ENCODE peak calls at places on chromosomes 7 and 10, in ten cellular contexts. Z is GM12878, R is HepG2, C is endothelial cell of umbilical vein, Y is SK-N-SH, G is K562, L is Panc1, I is transverse colon, V is GM23338, U is stomach. F is an unnamed sample. For H3K4me1, the result is how much of the 10 kb centered on the place peaks cover.

GRCh38 chr7:26101471-26102151 is 50.4 kb upstream of the NFE2L3 start:
- DNase-seq in L (no peak), I (peak), U (no peak), G (no peak), C (no peak), R (peak), Y (no peak), V (peak), Z (no peak), F (peak)

GRCh38 chr7:34100661-34101060 is 195.3 kb downstream of the BMPER start:
- DNase-seq in Y (no peak), G (no peak), R (no peak), Z (no peak), L (no peak), I (no peak), V (no peak), U (no peak), C (no peak), F (no peak)

GRCh38 chr7:100654908-100655831 is 1.1 kb downstream of the ACTL6B start:
- DNase-seq in U (no peak), C (no peak), G (no peak), Y (peak), I (no peak), R (no peak), V (no peak), Z (no peak), L (no peak), F (no peak)

GRCh38 chr7:112252141-112252540 is 45.6 kb downstream of the ZNF277 start:
- DNase-seq in V (no peak), L (no peak), U (no peak), Y (no peak), R (no peak), C (no peak), Z (no peak), I (no peak), G (no peak), F (no peak)

GRCh38 chr10:59435707-59436106 is 73.4 kb upstream of the FAM13C start:
- DNase-seq in U (no peak), I (no peak), R (no peak), G (no peak), V (peak), Z (no peak), Y (no peak), C (no peak), L (no peak), F (no peak)

GRCh38 chr10:625335-625699 is 64.2 kb downstream of the DIP2C start:
- DNase-seq in C (no peak), U (no peak), Y (peak), R (no peak), L (no peak), I (no peak), Z (no peak), V (no peak), G (no peak), F (no peak)

GRCh38 chr10:128708182-128708581 is 582.0 kb upstream of the MKI67 start:
- DNase-seq in R (no peak), L (no peak), Y (no peak), Z (no peak), I (no peak), C (no peak), U (no peak), G (no peak), V (no peak), F (no peak)

GRCh38 chr10:59675812-59676211 is 33.8 kb downstream of the SLC16A9 start:
- DNase-seq in C (no peak), U (peak), V (peak), I (no peak), Z (no peak), R (peak), Y (no peak), L (no peak), G (peak), F (no peak)

GRCh38 chr10:99395750-99396445 is 34.5 kb downstream of the GOT1 start:
- DNase-seq in C (peak), R (peak), Z (no peak), V (no peak), I (no peak), Y (no peak), L (no peak), G (no peak), U (no peak), F (no peak)

GRCh38 chr10:75353183-75353582 is 48.4 kb downstream of the ZNF503 start:
- DNase-seq in V (no peak), R (no peak), Y (no peak), U (peak), C (no peak), L (no peak), I (no peak), G (no peak), Z (no peak), F (peak)

GRCh38 chr7:1428941-1429444 is 30.3 kb downstream of the MICALL2 start:
- DNase-seq in L (no peak), C (no peak), V (no peak), R (peak), U (no peak), I (no peak), G (peak), Y (no peak), Z (no peak), F (peak)

GRCh38 chr7:30249316-30249715 is 35.1 kb upstream of the ZNRF2 start:
- DNase-seq in Z (no peak), G (no peak), R (no peak), I (no peak), V (no peak), Y (no peak), C (no peak), L (no peak), U (no peak), F (no peak)

GRCh38 chr10:110416776-110417732 is 80.7 kb upstream of the DUSP5 start:
- DNase-seq in I (peak), Z (no peak), C (no peak), G (no peak), L (no peak), Y (no peak), V (no peak), R (no peak), U (peak), F (no peak)

GRCh38 chr10:84156768-84157167 is 16.8 kb upstream of the GPR15LG start:
- DNase-seq in R (no peak), C (no peak), G (peak), I (no peak), Z (no peak), U (no peak), V (no peak), Y (no peak), L (peak), F (no peak)

GRCh38 chr10:117135480-117136140 is 2.5 kb downstream of the VAX1 start:
- DNase-seq in Y (no peak), V (no peak), C (no peak), G (no peak), U (no peak), R (no peak), I (no peak), L (no peak), Z (no peak), F (no peak)

GRCh38 chr10:117135026-117135372 is 3.1 kb downstream of the VAX1 start:
- DNase-seq in U (no peak), C (no peak), G (no peak), V (peak), R (no peak), Z (no peak), I (no peak), Y (no peak), L (no peak), F (no peak)

GRCh38 chr10:117133273-117134083 is 4.6 kb downstream of the VAX1 start:
- DNase-seq in C (no peak), Y (peak), V (peak), Z (no peak), I (no peak), L (no peak), U (no peak), R (no peak), G (no peak), F (no peak)

GRCh38 chr10:117132751-117133231 is 5.3 kb downstream of the VAX1 start:
- DNase-seq in I (no peak), C (no peak), L (no peak), Y (peak), V (peak), Z (no peak), R (no peak), U (no peak), G (no peak), F (peak)

GRCh38 chr10:117134084-117135025 is 3.7 kb downstream of the VAX1 start:
- DNase-seq in Z (no peak), G (no peak), V (peak), Y (peak), L (no peak), U (no peak), C (no peak), I (no peak), R (no peak), F (no peak)
- TF ChIP-seq POLR2AphosphoS5 in Z (no peak), G (no peak), V (no peak), Y (no peak), L (no peak), U (no peak), C (no peak), I (no peak), R (no peak), F (no peak)

GRCh38 chr10:51082857-51083256 is 8.6 kb downstream of the PRKG1 start:
- DNase-seq in Z (no peak), G (no peak), C (no peak), U (no peak), V (peak), L (no peak), I (no peak), R (no peak), Y (no peak), F (no peak)
- H3K4me3 ChIP-seq in Z (no peak), G (no peak), C (no peak), U (no peak), V (no peak), L (no peak), I (no peak), R (no peak), Y (no peak), F (no peak)

GRCh38 chr7:101935521-101936141 is 118.2 kb downstream of the CUX1 start:
- DNase-seq in C (no peak), U (peak), Y (no peak), I (peak), R (no peak), Z (no peak), V (no peak), L (no peak), G (no peak), F (no peak)

GRCh38 chr7:101938115-101938514 is 120.7 kb downstream of the CUX1 start:
- DNase-seq in R (no peak), Y (no peak), G (no peak), U (no peak), I (no peak), L (no peak), Z (no peak), V (no peak), C (no peak), F (no peak)

GRCh38 chr7:101934618-101935017 is 117.2 kb downstream of the CUX1 start:
- DNase-seq in Z (no peak), V (no peak), R (no peak), I (peak), U (no peak), L (no peak), G (no peak), Y (no peak), C (no peak), F (no peak)

GRCh38 chr7:101936612-101937231 is 119.3 kb downstream of the CUX1 start:
- DNase-seq in Z (no peak), Y (no peak), C (peak), I (peak), R (no peak), U (peak), L (no peak), V (peak), G (peak), F (no peak)

GRCh38 chr7:101936223-101936611 is 118.8 kb downstream of the CUX1 start:
- DNase-seq in G (no peak), R (no peak), Z (no peak), U (no peak), C (no peak), L (no peak), V (peak), I (no peak), Y (no peak), F (no peak)
- H3K4me1 ChIP-seq in G (under half), R (under half), Z (half or more), U (under half), C (under half), L (under half), V (half or more), I (half or more), Y (under half), F (under half)

DNA sequence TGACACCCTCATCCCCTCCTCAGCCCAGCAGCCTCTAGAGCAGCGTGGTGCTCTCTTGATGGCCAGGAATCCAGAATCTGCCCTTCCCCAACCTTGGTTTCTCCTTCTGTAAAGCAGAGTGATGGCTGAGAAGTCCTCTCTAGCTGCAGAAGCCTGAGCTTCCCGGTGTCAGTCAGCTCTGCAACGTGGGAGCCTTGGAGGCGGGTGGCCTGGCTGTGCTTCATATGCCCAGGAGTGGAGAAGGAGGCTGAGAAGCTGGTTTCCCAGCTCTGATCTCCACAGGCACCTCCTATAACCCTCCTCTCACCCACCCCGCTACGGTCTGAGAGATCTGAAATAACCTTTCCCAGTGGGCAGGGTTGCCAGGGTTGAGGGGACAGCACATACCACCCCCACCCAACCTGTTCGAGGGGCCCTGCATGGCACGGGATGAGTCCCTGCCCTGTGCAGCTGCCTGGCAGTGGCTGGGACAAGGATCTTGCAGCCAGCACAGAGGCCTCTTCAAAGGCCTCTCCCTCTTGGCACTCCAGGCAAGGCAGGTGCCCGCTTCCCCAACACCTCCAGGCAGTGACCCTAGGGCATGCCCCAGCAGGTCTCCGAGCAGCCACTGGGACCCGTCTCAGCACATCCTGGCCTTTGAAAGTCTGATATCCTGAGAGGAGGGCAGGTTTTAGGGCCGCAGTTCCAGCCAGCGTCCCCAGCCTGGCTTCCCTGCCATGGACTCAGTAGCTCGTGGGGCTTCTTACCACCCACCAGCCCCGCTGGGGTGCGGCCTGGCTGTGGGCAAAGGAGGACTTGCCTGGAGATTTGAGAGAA is 18.3 kb upstream of the SLC29A3 start:
- DNase-seq in Z (no peak), G (no peak), C (no peak), R (no peak), Y (no peak), L (no peak), V (no peak), U (no peak), I (no peak), F (no peak)
- TF ChIP-seq POLR2AphosphoS5 in Z (no peak), G (no peak), C (no peak), R (no peak), Y (no peak), L (no peak), V (no peak), U (no peak), I (no peak), F (no peak)

GRCh38 chr10:71695502-71696476 is 23.8 kb downstream of the C10orf105 start:
- DNase-seq in Z (no peak), C (no peak), G (no peak), Y (no peak), U (no peak), R (peak), I (no peak), L (no peak), V (no peak), F (peak)
- H3K4me3 ChIP-seq in Z (no peak), C (no peak), G (no peak), Y (no peak), U (no peak), R (no peak), I (no peak), L (no peak), V (no peak), F (no peak)

GRCh38 chr10:29646960-29647431 is 12.2 kb upstream of the SVIL start:
- DNase-seq in C (no peak), I (no peak), U (no peak), Z (no peak), V (no peak), L (no peak), R (no peak), G (no peak), Y (no peak), F (no peak)
- H3K4me1 ChIP-seq in C (under half), I (half or more), U (under half), Z (under half), V (under half), L (under half), R (under half), G (under half), Y (half or more), F (under half)

DNA sequence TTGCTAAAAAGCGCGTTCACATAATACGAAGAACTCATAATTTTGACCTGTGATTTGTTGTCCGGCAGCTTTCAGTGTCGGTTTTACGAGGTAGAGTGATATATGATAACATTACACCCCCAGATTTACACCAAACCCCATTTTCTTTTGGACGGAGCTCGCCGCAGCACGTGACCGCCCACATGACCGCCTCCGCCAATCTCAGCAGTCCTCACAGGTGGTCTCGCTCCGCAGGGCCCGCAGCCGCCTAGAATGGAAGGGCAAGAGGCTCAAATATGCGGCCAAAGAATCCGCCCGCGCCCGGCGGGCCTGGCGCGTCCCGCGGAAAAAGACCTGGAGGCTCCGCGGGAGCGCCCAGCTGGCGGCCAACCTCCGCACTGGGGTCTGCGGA is at the start of gene HOXA7:
- DNase-seq in U (peak), R (no peak), L (no peak), C (peak), V (peak), I (peak), Y (peak), G (no peak), Z (no peak), F (peak)
- TF ChIP-seq POLR2AphosphoS5 in U (no peak), R (no peak), L (no peak), C (no peak), V (no peak), I (peak), Y (no peak), G (no peak), Z (no peak), F (no peak)

F was measured in upper lobe of left lung.